ENCODE peak calls at places on chromosomes 2 and 18, in nine cellular contexts. C is testis; L is tibial artery; O is gastrocnemius medialis; J is CD8-positive, alpha-beta T cell; H is naive thymus-derived CD4-positive, alpha-beta T cell; E is AG04450; R is breast epithelium; A is osteoblast. K is an unnamed sample.

GRCh38 chr2:83368916-83369315 is 1090.2 kb downstream of the SUCLG1 start:
- DNase-seq in R (no peak), C (no peak), H (no peak), O (no peak), A (no peak), J (no peak), L (no peak), E (no peak), K (no peak)

GRCh38 chr2:95334916-95335641 is 37.9 kb downstream of the KCNIP3 start:
- DNase-seq in J (no peak), C (no peak), E (no peak), R (no peak), O (no peak), L (no peak), A (no peak), H (no peak), K (no peak)

GRCh38 chr2:50596521-50596920 is 435.4 kb downstream of the NRXN1 start:
- DNase-seq in J (no peak), A (no peak), L (no peak), E (no peak), O (no peak), C (no peak), R (no peak), H (no peak), K (no peak)

GRCh38 chr2:46794693-46795317 is 120.8 kb downstream of the MCFD2 start:
- DNase-seq in L (no peak), C (no peak), A (no peak), J (no peak), H (no peak), E (no peak), O (no peak), R (no peak), K (no peak)

GRCh38 chr2:112767693-112768380 is 3.4 kb upstream of the CKAP2L start:
- DNase-seq in H (no peak), E (no peak), J (no peak), L (no peak), R (no peak), A (peak; percentile 30), C (no peak), O (no peak), K (no peak)

GRCh38 chr2:63692002-63692606 is 103.3 kb downstream of the MDH1 start:
- DNase-seq in O (no peak), J (peak; percentile 5), A (peak; percentile 60), C (no peak), E (no peak), L (no peak), R (no peak), H (peak; percentile 18), K (peak; percentile 15)

GRCh38 chr2:147082850-147083522 is 761.8 kb upstream of the ACVR2A start:
- DNase-seq in L (peak; percentile 33), C (peak; percentile 76), J (peak; percentile 28), E (peak; percentile 32), H (peak; percentile 19), R (peak; percentile 33), A (peak; percentile 86), O (peak; percentile 20), K (peak; percentile 86)

GRCh38 chr18:62781893-62782292 is 66.6 kb downstream of the PHLPP1 start:
- DNase-seq in J (no peak), H (no peak), C (no peak), L (peak; percentile 29), E (peak; percentile 76), R (peak; percentile 54), A (peak; percentile 58), O (peak; percentile 58), K (no peak)

GRCh38 chr2:80464275-80464674 is 159.7 kb upstream of the LRRTM1 start:
- DNase-seq in L (no peak), J (no peak), E (no peak), C (no peak), H (no peak), O (no peak), R (no peak), A (no peak), K (no peak)

GRCh38 chr2:235854276-235854675 is 313.9 kb downstream of the GBX2 start:
- DNase-seq in L (no peak), J (no peak), A (no peak), O (no peak), E (no peak), C (peak; percentile 36), H (no peak), R (no peak), K (no peak)

GRCh38 chr2:200408428-200409311 is 101.2 kb downstream of the KCTD18 start:
- DNase-seq in O (no peak), L (no peak), J (no peak), A (no peak), R (no peak), C (no peak), H (no peak), E (peak; percentile 82), K (no peak)

GRCh38 chr2:46135936-46136335 is 161.3 kb upstream of the EPAS1 start:
- DNase-seq in J (no peak), L (peak; percentile 51), O (no peak), R (no peak), H (no peak), C (peak; percentile 58), A (no peak), E (no peak), K (no peak)

GRCh38 chr2:207792244-207792785 is 22.6 kb upstream of the FZD5 start:
- DNase-seq in J (no peak), L (no peak), O (no peak), C (no peak), A (peak; percentile 96), R (no peak), E (no peak), H (no peak), K (no peak)

GRCh38 chr2:10519067-10519740 is 71.1 kb upstream of the ODC1 start:
- DNase-seq in L (no peak), E (no peak), O (no peak), J (no peak), R (no peak), H (no peak), C (no peak), A (peak; percentile 84), K (no peak)

GRCh38 chr18:27685807-27686412 is 491.0 kb downstream of the CDH2 start:
- DNase-seq in H (no peak), R (no peak), J (no peak), C (peak; percentile 72), A (peak; percentile 79), O (no peak), L (no peak), E (peak; percentile 6), K (peak; percentile 57)

GRCh38 chr18:7273301-7273911 is 42.5 kb downstream of the LRRC30 start:
- DNase-seq in C (peak; percentile 18), O (peak; percentile 41), E (no peak), R (no peak), J (no peak), H (no peak), A (peak; percentile 90), L (peak; percentile 87), K (no peak)

GRCh38 chr18:67509711-67510110 is 6.8 kb downstream of the DSEL start:
- DNase-seq in C (no peak), J (no peak), H (no peak), R (no peak), L (no peak), A (peak; percentile 77), O (no peak), E (no peak), K (no peak)

GRCh38 chr2:122670932-122671331 is 915.5 kb downstream of the TSN start:
- DNase-seq in J (no peak), O (no peak), A (no peak), L (no peak), E (no peak), H (no peak), R (no peak), C (no peak), K (no peak)

GRCh38 chr2:25068193-25068592 is 26.3 kb downstream of the EFR3B start:
- DNase-seq in A (no peak), C (no peak), L (no peak), O (no peak), H (no peak), E (no peak), R (no peak), J (no peak), K (no peak)

GRCh38 chr2:25065768-25066167 is 23.9 kb downstream of the EFR3B start:
- DNase-seq in A (no peak), E (no peak), R (no peak), C (no peak), H (no peak), O (no peak), L (no peak), J (no peak), K (no peak)

GRCh38 chr2:25066455-25066854 is 24.6 kb downstream of the EFR3B start:
- DNase-seq in J (no peak), A (no peak), R (no peak), H (no peak), C (no peak), O (no peak), E (no peak), L (no peak), K (no peak)

GRCh38 chr2:25062461-25062860 is 20.6 kb downstream of the EFR3B start:
- DNase-seq in E (no peak), J (no peak), C (no peak), A (no peak), H (no peak), R (peak; percentile 82), O (no peak), L (no peak), K (no peak)

GRCh38 chr2:25063876-25064660 is 22.2 kb downstream of the EFR3B start:
- DNase-seq in J (no peak), R (no peak), L (no peak), O (no peak), H (no peak), E (no peak), C (no peak), A (no peak), K (no peak)
- H3K9me3 ChIP-seq in J (no peaks in the 10 kb centered on the region), R (no peaks in the 10 kb centered on the region), L (no peaks in the 10 kb centered on the region), O (no peaks in the 10 kb centered on the region), H (no peaks in the 10 kb centered on the region), E (no peaks in the 10 kb centered on the region), C (no peaks in the 10 kb centered on the region), A (peaks cover 6% of the 10 kb centered on the region), K (no peaks in the 10 kb centered on the region)

DNA sequence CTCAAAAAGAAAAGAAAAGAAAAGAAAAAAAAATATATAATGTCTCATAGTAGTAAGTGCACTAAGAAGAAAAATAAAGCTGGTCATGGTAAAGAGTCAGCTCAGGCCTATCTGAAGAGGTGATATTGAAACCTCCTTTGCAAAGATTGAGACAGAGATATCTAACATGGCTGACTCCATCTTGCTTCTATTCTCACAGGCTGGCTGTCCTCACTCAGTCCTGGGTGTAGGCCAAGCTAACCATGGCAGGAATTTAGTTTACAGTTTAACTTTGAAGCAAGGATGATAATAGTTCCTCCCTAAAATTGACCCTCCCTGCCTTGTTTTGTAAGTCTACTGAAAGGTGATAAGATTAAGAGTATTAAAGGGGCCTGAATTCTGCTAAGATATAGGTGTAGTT is 195.5 kb upstream of the SESTD1 start:
- DNase-seq in O (no peak), H (no peak), J (no peak), E (no peak), R (no peak), L (no peak), C (no peak), A (no peak), K (no peak)
- H3K4me3 ChIP-seq in O (no peak overlapping the region), H (no peak overlapping the region), J (no peak overlapping the region), E (no peak overlapping the region), R (no peak overlapping the region), L (no peak overlapping the region), C (no peak overlapping the region), A (peak overlapping the region; percentile 2), K (no peak overlapping the region)

GRCh38 chr18:78732273-78733210 is 247.1 kb upstream of the SALL3 start:
- DNase-seq in L (no peak), E (no peak), O (no peak), J (no peak), C (no peak), A (no peak), H (no peak), R (no peak), K (no peak)
- H3K9me3 ChIP-seq in L (no peaks in the 10 kb centered on the region), E (peaks cover 91% of the 10 kb centered on the region), O (no peaks in the 10 kb centered on the region), J (no peaks in the 10 kb centered on the region), C (no peaks in the 10 kb centered on the region), A (no peaks in the 10 kb centered on the region), H (no peaks in the 10 kb centered on the region), R (no peaks in the 10 kb centered on the region), K (no peaks in the 10 kb centered on the region)

GRCh38 chr2:161414015-161414384 is 2.1 kb upstream of the TBR1 start:
- DNase-seq in J (no peak), H (no peak), C (no peak), A (no peak), L (no peak), R (no peak), E (no peak), O (no peak), K (no peak)
- H3K4me3 ChIP-seq in J (no peak overlapping the region), H (no peak overlapping the region), C (peak overlapping the region; percentile 42), A (peak overlapping the region; percentile 72), L (peak overlapping the region; percentile 58), R (peak overlapping the region; percentile 79), E (peak overlapping the region; percentile 57), O (peak overlapping the region; percentile 67), K (peak overlapping the region; percentile 24)

K was measured in HAP-1.